ENCODE peak calls at places on chromosomes 7 and 10, in six cellular contexts. G is SK-N-SH, B is left lung, F is thyroid gland, A is neuronal stem cell, E is heart right ventricle. J is an unnamed sample.

GRCh38 chr7:73648593-73649332 is 18.9 kb upstream of the VPS37D start:
- DNase-seq in G (no peak), B (no peak), F (no peak), A (no peak), E (no peak), J (no peak)

GRCh38 chr7:102450242-102450641 is 14.4 kb downstream of the ALKBH4 start:
- DNase-seq in G (no peak), B (no peak), F (no peak), A (no peak), E (no peak), J (no peak)

GRCh38 chr7:150948791-150949251 is 29.3 kb downstream of the KCNH2 start:
- DNase-seq in G (peak), B (peak), F (no peak), A (no peak), E (no peak), J (no peak)

GRCh38 chr7:151013728-151014497 is 10.4 kb downstream of the ATG9B start:
- DNase-seq in G (peak), B (peak), F (peak), A (peak), E (peak), J (peak)

GRCh38 chr7:98878365-98879197 is at the start of gene TRRAP:
- DNase-seq in G (peak), B (peak), F (peak), A (peak), E (peak), J (no peak)

GRCh38 chr7:104848386-104848990 is 165.5 kb upstream of the KMT2E start:
- DNase-seq in G (peak), B (no peak), F (peak), A (peak), E (peak), J (peak)

GRCh38 chr10:26486985-26487850 is 49.1 kb downstream of the APBB1IP start:
- DNase-seq in G (no peak), B (no peak), F (peak), A (no peak), E (no peak), J (no peak)

GRCh38 chr10:44569193-44570091 is 184.5 kb upstream of the CXCL12 start:
- DNase-seq in G (no peak), B (no peak), F (no peak), A (no peak), E (peak), J (no peak)

GRCh38 chr7:52940511-52940910 is 94.9 kb upstream of the POM121L12 start:
- DNase-seq in G (no peak), B (no peak), F (no peak), A (no peak), E (no peak), J (no peak)

GRCh38 chr7:92360387-92360786 is 86.9 kb upstream of the GATAD1 start:
- DNase-seq in G (no peak), B (no peak), F (no peak), A (no peak), E (no peak), J (no peak)

GRCh38 chr10:78260675-78261074 is 227.0 kb downstream of the RPS24 start:
- DNase-seq in G (no peak), B (no peak), F (no peak), A (no peak), E (no peak), J (no peak)

GRCh38 chr7:115037128-115037802 is 115.4 kb downstream of the MDFIC start:
- DNase-seq in G (no peak), B (no peak), F (no peak), A (no peak), E (no peak), J (no peak)

GRCh38 chr10:122113161-122113944 is 124.4 kb downstream of the TACC2 start:
- DNase-seq in G (peak), B (peak), F (peak), A (peak), E (peak), J (no peak)

GRCh38 chr7:11616466-11616865 is 215.5 kb downstream of the THSD7A start:
- DNase-seq in G (no peak), B (no peak), F (no peak), A (no peak), E (no peak), J (no peak)

GRCh38 chr7:101241015-101241363 is 3.4 kb upstream of the CLDN15 start:
- DNase-seq in G (no peak), B (no peak), F (no peak), A (no peak), E (no peak), J (no peak)

GRCh38 chr10:28705472-28705871 is 28.2 kb downstream of the BAMBI start:
- DNase-seq in G (no peak), B (peak), F (no peak), A (no peak), E (no peak), J (no peak)

GRCh38 chr10:90885176-90885575 is 13.4 kb downstream of the RPP30 start:
- DNase-seq in G (no peak), B (no peak), F (no peak), A (no peak), E (no peak), J (no peak)

GRCh38 chr10:132836248-132836831 is 50.4 kb upstream of the NKX6-2 start:
- DNase-seq in G (peak), B (no peak), F (peak), A (no peak), E (no peak), J (no peak)

GRCh38 chr10:62772186-62772950 is 32.2 kb upstream of the ADO start:
- DNase-seq in G (no peak), B (no peak), F (no peak), A (no peak), E (no peak), J (no peak)
- H3K4me3 ChIP-seq in G (no peak), B (no peak), F (no peak), A (no peak), E (no peak), J (no peak)

DNA sequence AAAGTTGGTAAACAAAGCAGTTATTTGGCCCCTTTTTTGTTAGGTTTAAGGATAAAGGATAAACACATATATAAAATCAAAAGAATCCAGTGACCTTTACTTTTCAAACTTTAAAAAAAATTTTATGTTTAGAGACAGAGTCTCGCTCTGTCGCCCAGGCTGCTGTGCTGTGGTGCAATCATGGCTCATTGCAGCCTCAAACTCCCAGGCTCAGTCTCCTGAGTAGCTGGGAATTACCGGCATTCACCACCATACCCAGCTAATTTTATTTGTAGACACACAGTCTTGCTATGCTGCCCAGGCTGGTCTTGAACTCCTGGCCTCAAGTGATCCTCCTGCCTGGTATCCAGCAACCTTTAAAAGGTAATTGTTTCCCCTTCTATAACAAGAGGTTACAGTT is 31.3 kb downstream of the GNA12 start:
- DNase-seq in G (no peak), B (no peak), F (no peak), A (no peak), E (no peak), J (no peak)
- H3K27ac ChIP-seq in G (no peak), B (no peak), F (no peak), A (no peak), E (no peak), J (no peak)

GRCh38 chr10:25061711-25062455 is 45.5 kb downstream of the THNSL1 start:
- DNase-seq in G (no peak), B (no peak), F (no peak), A (no peak), E (no peak), J (no peak)
- H3K4me3 ChIP-seq in G (no peak), B (no peak), F (no peak), A (no peak), E (no peak), J (no peak)

GRCh38 chr10:29804025-29804852 is 169.5 kb upstream of the SVIL start:
- DNase-seq in G (no peak), B (no peak), F (peak), A (no peak), E (peak), J (no peak)

GRCh38 chr10:29807407-29807806 is 172.6 kb upstream of the SVIL start:
- DNase-seq in G (no peak), B (no peak), F (no peak), A (no peak), E (no peak), J (no peak)

GRCh38 chr10:29805134-29805691 is 170.4 kb upstream of the SVIL start:
- DNase-seq in G (no peak), B (no peak), F (no peak), A (no peak), E (no peak), J (no peak)

GRCh38 chr10:29810816-29811215 is 176.0 kb upstream of the SVIL start:
- DNase-seq in G (no peak), B (no peak), F (no peak), A (no peak), E (no peak), J (no peak)

GRCh38 chr10:29806350-29806788 is 171.6 kb upstream of the SVIL start:
- DNase-seq in G (no peak), B (no peak), F (no peak), A (no peak), E (no peak), J (no peak)
- H3K27ac ChIP-seq in G (no peak), B (no peak), F (no peak), A (no peak), E (no peak), J (no peak)

J was measured in iPS DF 6.9.